ENCODE peak calls at places on chromosomes 1 and 21, in nine cellular contexts. Y is neural progenitor cell, D is OCI-LY7, O is PC-3, Z is hepatocyte, J is HCT116, W is GM23338, X is MM.1S, U is SK-N-SH. G is an unnamed sample.

GRCh38 chr1:229887043-229887822 is 179.8 kb upstream of the GALNT2 start:
- DNase-seq in W (no peak), D (no peak), O (peak; percentile 96), U (no peak), Z (no peak), X (no peak), J (no peak), Y (no peak), G (peak; percentile 43)

GRCh38 chr21:34035619-34036354 is 37.6 kb upstream of the MRPS6 start:
- DNase-seq in U (no peak), Y (peak; percentile 41), D (no peak), Z (no peak), X (no peak), O (no peak), W (no peak), J (no peak), G (no peak)

GRCh38 chr1:1136547-1137230 is 20.8 kb upstream of the C1orf159 start:
- DNase-seq in U (no peak), Z (peak; percentile 62), D (peak; percentile 54), X (peak; percentile 40), J (no peak), Y (peak; percentile 69), W (peak; percentile 66), O (peak; percentile 47), G (no peak)

GRCh38 chr21:31894441-31894840 is 21.6 kb downstream of the HUNK start:
- DNase-seq in W (no peak), X (no peak), O (no peak), J (no peak), U (peak; percentile 44), D (no peak), Y (no peak), Z (no peak), G (no peak)

GRCh38 chr1:202238914-202239313 is 45.3 kb downstream of the LGR6 start:
- DNase-seq in Y (no peak), O (no peak), D (no peak), Z (no peak), J (no peak), X (no peak), U (no peak), W (no peak), G (no peak)

GRCh38 chr1:64043976-64044375 is 159.4 kb upstream of the UBE2U start:
- DNase-seq in X (no peak), U (no peak), Z (no peak), D (no peak), Y (peak; percentile 45), O (peak; percentile 76), J (no peak), W (no peak), G (peak; percentile 87)

GRCh38 chr1:207076181-207076949 is 12.3 kb upstream of the C4BPB start:
- DNase-seq in O (no peak), Y (no peak), J (no peak), D (no peak), W (no peak), X (no peak), Z (no peak), U (no peak), G (peak; percentile 32)

GRCh38 chr1:81192647-81193642 is 607.8 kb upstream of the ADGRL2 start:
- DNase-seq in U (no peak), J (no peak), D (no peak), X (peak; percentile 18), O (no peak), Y (no peak), Z (no peak), W (no peak), G (no peak)

GRCh38 chr1:44828003-44828651 is 14.9 kb downstream of the PTCH2 start:
- DNase-seq in D (no peak), Z (no peak), U (no peak), J (no peak), X (no peak), Y (no peak), O (no peak), W (no peak), G (no peak)

GRCh38 chr1:244163131-244163530 is 112.0 kb downstream of the ZBTB18 start:
- DNase-seq in Y (no peak), J (no peak), O (peak; percentile 55), Z (no peak), X (no peak), D (no peak), W (no peak), U (no peak), G (peak; percentile 55)

GRCh38 chr1:81449786-81450185 is 350.9 kb upstream of the ADGRL2 start:
- DNase-seq in X (no peak), W (no peak), Y (no peak), O (no peak), J (no peak), Z (no peak), U (no peak), D (no peak), G (no peak)

GRCh38 chr1:180160362-180160761 is 5.7 kb downstream of the QSOX1 start:
- DNase-seq in X (no peak), U (no peak), J (no peak), W (no peak), Z (no peak), D (no peak), O (no peak), Y (no peak), G (no peak)

DNA sequence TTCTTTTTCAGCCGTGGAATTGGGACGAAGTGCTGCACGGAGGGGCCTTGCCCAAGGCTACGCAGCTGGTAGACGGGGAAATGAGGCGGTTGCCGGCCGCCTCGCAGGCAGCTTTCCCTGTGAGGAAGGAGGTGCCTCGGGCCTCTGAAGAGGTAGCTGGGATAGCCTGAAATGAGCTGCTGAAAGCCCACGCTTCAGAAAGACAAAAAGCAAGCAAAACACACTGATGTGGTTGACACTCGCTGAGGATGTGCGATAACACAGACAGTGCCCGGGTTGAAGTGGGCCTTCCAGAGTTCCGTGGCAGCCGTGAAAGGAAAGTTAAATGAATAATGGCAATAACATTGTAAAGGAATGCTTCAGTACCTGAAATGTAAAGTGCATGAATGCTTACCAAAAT is 47.2 kb downstream of the S1PR1 start:
- DNase-seq in D (no peak), J (no peak), U (no peak), X (no peak), Y (peak; percentile 47), Z (no peak), W (no peak), O (no peak), G (no peak)
- TF ChIP-seq EZH2phosphoT487 in D (no peak), J (no peak), U (no peak), X (no peak), Y (no peak), Z (no peak), W (no peak), O (no peak), G (no peak)

GRCh38 chr1:76465030-76465429 is 390.5 kb downstream of the ST6GALNAC3 start:
- DNase-seq in Z (no peak), U (no peak), X (no peak), J (no peak), O (no peak), W (no peak), Y (no peak), D (no peak), G (peak; percentile 73)
- TF ChIP-seq EZH2phosphoT487 in Z (no peak), U (no peak), X (no peak), J (no peak), O (no peak), W (no peak), Y (no peak), D (no peak), G (no peak)

DNA sequence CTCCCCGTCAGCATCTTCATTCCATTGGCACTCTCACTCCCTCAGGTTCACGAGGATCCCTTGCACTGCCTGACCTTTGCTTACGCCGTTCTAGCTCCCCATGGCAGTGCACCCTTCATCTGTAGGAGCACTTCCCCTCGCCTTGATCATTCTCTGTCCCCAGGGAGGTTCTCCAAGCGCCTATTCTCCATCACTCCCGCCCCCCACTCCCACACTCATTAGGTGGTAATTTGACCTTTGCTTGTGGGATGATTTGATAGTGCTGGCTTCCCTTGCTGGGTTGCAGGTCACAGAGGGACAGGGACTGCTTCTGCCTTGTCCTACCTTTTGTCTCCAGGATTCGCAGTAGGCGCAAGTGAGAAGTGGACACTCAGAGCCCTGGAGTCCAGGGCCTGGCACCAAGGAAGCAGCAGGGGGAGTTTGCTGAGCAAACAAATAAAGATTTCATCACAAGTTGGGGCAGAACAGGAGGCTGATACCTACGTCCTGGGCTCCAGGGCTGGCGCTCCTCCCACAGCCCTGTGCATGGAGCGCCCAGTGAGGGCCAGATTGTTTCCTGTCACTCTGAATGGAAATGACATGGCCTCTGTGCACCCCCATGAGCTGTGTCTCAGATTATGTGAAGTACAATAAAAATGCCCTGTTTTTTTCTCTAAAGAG is 82.0 kb upstream of the RUNX3 start:
- DNase-seq in O (no peak), U (no peak), W (no peak), Y (no peak), Z (peak; percentile 44), D (no peak), J (no peak), X (no peak), G (no peak)
- TF ChIP-seq EZH2phosphoT487 in O (no peak), U (no peak), W (no peak), Y (no peak), Z (no peak), D (no peak), J (no peak), X (no peak), G (no peak)

GRCh38 chr1:20445956-20446355 is 40.1 kb downstream of the CAMK2N1 start:
- DNase-seq in U (no peak), Z (no peak), X (no peak), O (no peak), Y (no peak), J (no peak), W (no peak), D (no peak), G (no peak)
- TF ChIP-seq EZH2phosphoT487 in U (no peak), Z (no peak), X (no peak), O (no peak), Y (no peak), J (no peak), W (no peak), D (no peak), G (no peak)

GRCh38 chr1:119330940-119331263 is 37.7 kb upstream of the HAO2 start:
- DNase-seq in Y (no peak), D (no peak), X (no peak), O (no peak), W (no peak), J (no peak), Z (no peak), U (no peak), G (no peak)

GRCh38 chr1:119331915-119332314 is 36.7 kb upstream of the HAO2 start:
- DNase-seq in X (no peak), J (no peak), D (no peak), Z (no peak), Y (peak; percentile 21), W (peak; percentile 81), O (no peak), U (no peak), G (no peak)

GRCh38 chr1:119332626-119333025 is 36.0 kb upstream of the HAO2 start:
- DNase-seq in J (no peak), Y (no peak), D (no peak), O (no peak), U (no peak), X (no peak), Z (no peak), W (peak; percentile 28), G (no peak)

GRCh38 chr1:119329521-119329920 is 39.1 kb upstream of the HAO2 start:
- DNase-seq in U (no peak), O (no peak), J (no peak), W (no peak), Y (no peak), Z (no peak), D (no peak), X (no peak), G (no peak)

GRCh38 chr1:119330062-119330939 is 38.3 kb upstream of the HAO2 start:
- DNase-seq in Y (no peak), O (peak; percentile 74), X (no peak), J (no peak), W (no peak), D (no peak), U (no peak), Z (peak; percentile 17), G (no peak)
- TF ChIP-seq EZH2phosphoT487 in Y (no peak), O (no peak), X (no peak), J (no peak), W (no peak), D (no peak), U (no peak), Z (no peak), G (no peak)